ENCODE peak calls at places on chromosomes 4 and X, in six cellular contexts. One of them, this sample, is unnamed.
A peak's percentile ranks its signal among the peaks of the same experiment; 100 is the strongest.

GRCh38 chr4:1082215-1083182 is 30.9 kb downstream of the RNF212 start:
- DNase-seq in stimulated activated CD4-positive, alpha-beta T cell treated with anti-CD3 and anti-CD28 coated beads, Interleukin-15, amount 100 ng/mL, for 1 hour: no peak
- DNase-seq in fibroblast of mammary gland: peak; percentile 82
- DNase-seq in sciatic nerve: no peak
- DNase-seq in T-helper 1 cell: no peak
- DNase-seq in ACHN: peak; percentile 97
- DNase-seq in this sample: no peak

GRCh38 chr4:101183658-101184373 is 163.5 kb downstream of the PPP3CA start:
- DNase-seq in stimulated activated CD4-positive, alpha-beta T cell treated with anti-CD3 and anti-CD28 coated beads, Interleukin-15, amount 100 ng/mL, for 1 hour: no peak
- DNase-seq in fibroblast of mammary gland: peak; percentile 34
- DNase-seq in sciatic nerve: no peak
- DNase-seq in T-helper 1 cell: no peak
- DNase-seq in ACHN: no peak
- DNase-seq in this sample: no peak

GRCh38 chr4:161952382-161952781 is 211.4 kb downstream of the FSTL5 start:
- DNase-seq in stimulated activated CD4-positive, alpha-beta T cell treated with anti-CD3 and anti-CD28 coated beads, Interleukin-15, amount 100 ng/mL, for 1 hour: no peak
- DNase-seq in fibroblast of mammary gland: no peak
- DNase-seq in sciatic nerve: no peak
- DNase-seq in T-helper 1 cell: no peak
- DNase-seq in ACHN: peak; percentile 14
- DNase-seq in this sample: no peak

GRCh38 chr4:127616898-127617297 is 15.9 kb upstream of the INTU start:
- DNase-seq in stimulated activated CD4-positive, alpha-beta T cell treated with anti-CD3 and anti-CD28 coated beads, Interleukin-15, amount 100 ng/mL, for 1 hour: no peak
- DNase-seq in fibroblast of mammary gland: no peak
- DNase-seq in sciatic nerve: no peak
- DNase-seq in T-helper 1 cell: no peak
- DNase-seq in ACHN: no peak
- DNase-seq in this sample: no peak

GRCh38 chrX:110412971-110413726 is 54.5 kb downstream of the RTL9 start:
- DNase-seq in stimulated activated CD4-positive, alpha-beta T cell treated with anti-CD3 and anti-CD28 coated beads, Interleukin-15, amount 100 ng/mL, for 1 hour: peak; percentile 21
- DNase-seq in fibroblast of mammary gland: peak; percentile 73
- DNase-seq in sciatic nerve: peak; percentile 82
- DNase-seq in T-helper 1 cell: peak; percentile 49
- DNase-seq in ACHN: peak; percentile 59
- DNase-seq in this sample: no peak

GRCh38 chrX:7074135-7074907 is 73.2 kb upstream of the STS start:
- DNase-seq in stimulated activated CD4-positive, alpha-beta T cell treated with anti-CD3 and anti-CD28 coated beads, Interleukin-15, amount 100 ng/mL, for 1 hour: no peak
- DNase-seq in fibroblast of mammary gland: no peak
- DNase-seq in sciatic nerve: no peak
- DNase-seq in T-helper 1 cell: no peak
- DNase-seq in ACHN: peak; percentile 0
- DNase-seq in this sample: no peak

GRCh38 chr4:80495847-80496246 is 160.3 kb downstream of the CFAP299 start:
- DNase-seq in stimulated activated CD4-positive, alpha-beta T cell treated with anti-CD3 and anti-CD28 coated beads, Interleukin-15, amount 100 ng/mL, for 1 hour: no peak
- DNase-seq in fibroblast of mammary gland: no peak
- DNase-seq in sciatic nerve: no peak
- DNase-seq in T-helper 1 cell: no peak
- DNase-seq in ACHN: no peak
- DNase-seq in this sample: no peak

GRCh38 chr4:88616275-88616996 is 24.2 kb downstream of the HERC3 start:
- DNase-seq in stimulated activated CD4-positive, alpha-beta T cell treated with anti-CD3 and anti-CD28 coated beads, Interleukin-15, amount 100 ng/mL, for 1 hour: no peak
- DNase-seq in fibroblast of mammary gland: peak; percentile 97
- DNase-seq in sciatic nerve: no peak
- DNase-seq in T-helper 1 cell: no peak
- DNase-seq in ACHN: peak; percentile 20
- DNase-seq in this sample: no peak

GRCh38 chrX:118627084-118627758 is 100.2 kb upstream of the IL13RA1 start:
- DNase-seq in stimulated activated CD4-positive, alpha-beta T cell treated with anti-CD3 and anti-CD28 coated beads, Interleukin-15, amount 100 ng/mL, for 1 hour: no peak
- DNase-seq in fibroblast of mammary gland: peak; percentile 11
- DNase-seq in sciatic nerve: no peak
- DNase-seq in T-helper 1 cell: no peak
- DNase-seq in ACHN: peak; percentile 0
- DNase-seq in this sample: no peak

GRCh38 chr4:64341711-64342110 is 67.5 kb downstream of the TECRL start:
- DNase-seq in stimulated activated CD4-positive, alpha-beta T cell treated with anti-CD3 and anti-CD28 coated beads, Interleukin-15, amount 100 ng/mL, for 1 hour: no peak
- DNase-seq in fibroblast of mammary gland: no peak
- DNase-seq in sciatic nerve: no peak
- DNase-seq in T-helper 1 cell: no peak
- DNase-seq in ACHN: no peak
- DNase-seq in this sample: no peak

GRCh38 chrX:13699183-13699826 is 10.4 kb downstream of the RAB9A start:
- DNase-seq in stimulated activated CD4-positive, alpha-beta T cell treated with anti-CD3 and anti-CD28 coated beads, Interleukin-15, amount 100 ng/mL, for 1 hour: no peak
- DNase-seq in fibroblast of mammary gland: peak; percentile 46
- DNase-seq in sciatic nerve: no peak
- DNase-seq in T-helper 1 cell: no peak
- DNase-seq in ACHN: no peak
- DNase-seq in this sample: no peak

GRCh38 chrX:41580423-41581064 is 108.2 kb upstream of the GPR34 start:
- DNase-seq in stimulated activated CD4-positive, alpha-beta T cell treated with anti-CD3 and anti-CD28 coated beads, Interleukin-15, amount 100 ng/mL, for 1 hour: no peak
- DNase-seq in fibroblast of mammary gland: no peak
- DNase-seq in sciatic nerve: no peak
- DNase-seq in T-helper 1 cell: no peak
- DNase-seq in ACHN: no peak
- DNase-seq in this sample: no peak

GRCh38 chr4:83112239-83112638 is 2.3 kb downstream of the PLAC8 start:
- DNase-seq in stimulated activated CD4-positive, alpha-beta T cell treated with anti-CD3 and anti-CD28 coated beads, Interleukin-15, amount 100 ng/mL, for 1 hour: no peak
- DNase-seq in fibroblast of mammary gland: no peak
- DNase-seq in sciatic nerve: no peak
- DNase-seq in T-helper 1 cell: no peak
- DNase-seq in ACHN: no peak
- DNase-seq in this sample: no peak

GRCh38 chr4:86630629-86631028 is 36.5 kb downstream of the PTPN13 start:
- DNase-seq in stimulated activated CD4-positive, alpha-beta T cell treated with anti-CD3 and anti-CD28 coated beads, Interleukin-15, amount 100 ng/mL, for 1 hour: no peak
- DNase-seq in fibroblast of mammary gland: no peak
- DNase-seq in sciatic nerve: no peak
- DNase-seq in T-helper 1 cell: no peak
- DNase-seq in ACHN: no peak
- DNase-seq in this sample: no peak

GRCh38 chr4:184383497-184384055 is 90.8 kb downstream of the IRF2 start:
- DNase-seq in stimulated activated CD4-positive, alpha-beta T cell treated with anti-CD3 and anti-CD28 coated beads, Interleukin-15, amount 100 ng/mL, for 1 hour: no peak
- DNase-seq in fibroblast of mammary gland: peak; percentile 98
- DNase-seq in sciatic nerve: no peak
- DNase-seq in T-helper 1 cell: no peak
- DNase-seq in ACHN: peak; percentile 88
- DNase-seq in this sample: no peak

GRCh38 chr4:48991357-48991756 is 5.3 kb downstream of the CWH43 start:
- DNase-seq in stimulated activated CD4-positive, alpha-beta T cell treated with anti-CD3 and anti-CD28 coated beads, Interleukin-15, amount 100 ng/mL, for 1 hour: no peak
- DNase-seq in fibroblast of mammary gland: no peak
- DNase-seq in sciatic nerve: no peak
- DNase-seq in T-helper 1 cell: no peak
- DNase-seq in ACHN: no peak
- DNase-seq in this sample: peak; percentile 66

GRCh38 chrX:2664497-2664896 is 26.6 kb upstream of the CD99 start:
- DNase-seq in stimulated activated CD4-positive, alpha-beta T cell treated with anti-CD3 and anti-CD28 coated beads, Interleukin-15, amount 100 ng/mL, for 1 hour: no peak
- DNase-seq in fibroblast of mammary gland: peak; percentile 96
- DNase-seq in sciatic nerve: no peak
- DNase-seq in T-helper 1 cell: no peak
- DNase-seq in ACHN: no peak
- DNase-seq in this sample: no peak

GRCh38 chr4:139054791-139055376 is 39.3 kb downstream of the NOCT start:
- DNase-seq in stimulated activated CD4-positive, alpha-beta T cell treated with anti-CD3 and anti-CD28 coated beads, Interleukin-15, amount 100 ng/mL, for 1 hour: no peak
- DNase-seq in fibroblast of mammary gland: peak; percentile 18
- DNase-seq in sciatic nerve: no peak
- DNase-seq in T-helper 1 cell: no peak
- DNase-seq in ACHN: no peak
- DNase-seq in this sample: no peak

GRCh38 chrX:70549429-70549828 is 104.8 kb downstream of the DLG3 start:
- DNase-seq in stimulated activated CD4-positive, alpha-beta T cell treated with anti-CD3 and anti-CD28 coated beads, Interleukin-15, amount 100 ng/mL, for 1 hour: no peak
- DNase-seq in fibroblast of mammary gland: no peak
- DNase-seq in sciatic nerve: no peak
- DNase-seq in T-helper 1 cell: no peak
- DNase-seq in ACHN: no peak
- DNase-seq in this sample: no peak

GRCh38 chr4:99529218-99529617 is 18.4 kb downstream of the C4orf17 start:
- DNase-seq in stimulated activated CD4-positive, alpha-beta T cell treated with anti-CD3 and anti-CD28 coated beads, Interleukin-15, amount 100 ng/mL, for 1 hour: no peak
- DNase-seq in fibroblast of mammary gland: peak; percentile 11
- DNase-seq in sciatic nerve: no peak
- DNase-seq in T-helper 1 cell: no peak
- DNase-seq in ACHN: no peak
- DNase-seq in this sample: no peak

GRCh38 chrX:29535212-29536162 is 679.9 kb upstream of the MAGEB2 start:
- DNase-seq in stimulated activated CD4-positive, alpha-beta T cell treated with anti-CD3 and anti-CD28 coated beads, Interleukin-15, amount 100 ng/mL, for 1 hour: no peak
- DNase-seq in fibroblast of mammary gland: peak; percentile 19
- DNase-seq in sciatic nerve: no peak
- DNase-seq in T-helper 1 cell: no peak
- DNase-seq in ACHN: no peak
- DNase-seq in this sample: no peak

GRCh38 chr4:622071-622995 is 3.0 kb upstream of the PDE6B start:
- DNase-seq in stimulated activated CD4-positive, alpha-beta T cell treated with anti-CD3 and anti-CD28 coated beads, Interleukin-15, amount 100 ng/mL, for 1 hour: no peak
- DNase-seq in fibroblast of mammary gland: peak; percentile 19
- DNase-seq in sciatic nerve: peak; percentile 17
- DNase-seq in T-helper 1 cell: no peak
- DNase-seq in ACHN: no peak
- DNase-seq in this sample: no peak

GRCh38 chr4:5750052-5750950 is 39.3 kb downstream of the EVC start:
- DNase-seq in stimulated activated CD4-positive, alpha-beta T cell treated with anti-CD3 and anti-CD28 coated beads, Interleukin-15, amount 100 ng/mL, for 1 hour: no peak
- DNase-seq in fibroblast of mammary gland: peak; percentile 88
- DNase-seq in sciatic nerve: no peak
- DNase-seq in T-helper 1 cell: no peak
- DNase-seq in ACHN: no peak
- DNase-seq in this sample: no peak

GRCh38 chrX:118976599-118977340 is 2.4 kb downstream of the LONRF3 start:
- DNase-seq in stimulated activated CD4-positive, alpha-beta T cell treated with anti-CD3 and anti-CD28 coated beads, Interleukin-15, amount 100 ng/mL, for 1 hour: no peak
- DNase-seq in fibroblast of mammary gland: no peak
- DNase-seq in sciatic nerve: peak; percentile 69
- DNase-seq in T-helper 1 cell: peak; percentile 6
- DNase-seq in ACHN: peak; percentile 62
- DNase-seq in this sample: no peak

GRCh38 chrX:2913118-2913517 is 16.0 kb downstream of the ARSD start:
- DNase-seq in stimulated activated CD4-positive, alpha-beta T cell treated with anti-CD3 and anti-CD28 coated beads, Interleukin-15, amount 100 ng/mL, for 1 hour: no peak
- DNase-seq in fibroblast of mammary gland: no peak
- DNase-seq in sciatic nerve: no peak
- DNase-seq in T-helper 1 cell: no peak
- DNase-seq in ACHN: no peak
- DNase-seq in this sample: no peak

GRCh38 chrX:150366951-150367545 is 3.9 kb downstream of the MAMLD1 start:
- DNase-seq in stimulated activated CD4-positive, alpha-beta T cell treated with anti-CD3 and anti-CD28 coated beads, Interleukin-15, amount 100 ng/mL, for 1 hour: no peak
- DNase-seq in fibroblast of mammary gland: peak; percentile 68
- DNase-seq in sciatic nerve: no peak
- DNase-seq in T-helper 1 cell: no peak
- DNase-seq in ACHN: peak; percentile 47
- DNase-seq in this sample: no peak